ENCODE peak calls at places on chromosomes 2 and 18, in seven cellular contexts. Q is heart left ventricle, E is transverse colon, U is K562, B is stomach, F is uterus, S is ovary. X is an unnamed sample.

GRCh38 chr2:240502059-240502429 is 55.7 kb downstream of the ANKMY1 start:
- DNase-seq in F (no peak), E (no peak), Q (no peak), U (no peak), S (no peak), B (peak), X (no peak)

GRCh38 chr2:24507511-24507910 is 16.5 kb downstream of the NCOA1 start:
- DNase-seq in S (no peak), Q (no peak), F (no peak), E (no peak), U (no peak), B (no peak), X (no peak)

GRCh38 chr18:67651438-67651837 is 134.9 kb upstream of the DSEL start:
- DNase-seq in S (no peak), B (no peak), U (no peak), E (no peak), F (no peak), Q (no peak), X (no peak)

GRCh38 chr2:88053301-88053700 is 2.3 kb downstream of the KRCC1 start:
- DNase-seq in B (no peak), U (no peak), F (peak), E (no peak), Q (no peak), S (no peak), X (no peak)

GRCh38 chr18:23825978-23826405 is 136.7 kb downstream of the LAMA3 start:
- DNase-seq in U (no peak), B (no peak), Q (peak), S (peak), E (peak), F (peak), X (no peak)

GRCh38 chr2:215958231-215958630 is 55.1 kb downstream of the MREG start:
- DNase-seq in F (no peak), Q (no peak), E (no peak), S (no peak), B (no peak), U (no peak), X (no peak)

GRCh38 chr2:165905269-165905668 is 48.3 kb downstream of the TTC21B start:
- DNase-seq in S (no peak), F (no peak), U (no peak), B (no peak), E (no peak), Q (no peak), X (no peak)

GRCh38 chr2:174198846-174199564 is 49.3 kb downstream of the OLA1 start:
- DNase-seq in S (no peak), Q (no peak), E (no peak), U (no peak), F (no peak), B (no peak), X (no peak)

GRCh38 chr2:207734264-207734635 is 22.8 kb downstream of the CCNYL1 start:
- DNase-seq in U (peak), S (no peak), B (no peak), E (no peak), Q (no peak), F (no peak), X (no peak)

GRCh38 chr2:181818036-181818680 is 73.4 kb upstream of the ITPRID2 start:
- DNase-seq in E (no peak), S (no peak), Q (no peak), F (no peak), U (no peak), B (no peak), X (no peak)

GRCh38 chr2:181810823-181811695 is 80.5 kb upstream of the ITPRID2 start:
- DNase-seq in E (peak), U (peak), S (no peak), B (peak), Q (peak), F (peak), X (peak)

GRCh38 chr2:181818826-181819225 is 72.7 kb upstream of the ITPRID2 start:
- DNase-seq in F (no peak), E (no peak), B (no peak), Q (no peak), U (no peak), S (no peak), X (no peak)

GRCh38 chr2:181812106-181812745 is 79.3 kb upstream of the ITPRID2 start:
- DNase-seq in Q (no peak), B (no peak), E (no peak), F (no peak), U (no peak), S (no peak), X (no peak)

DNA sequence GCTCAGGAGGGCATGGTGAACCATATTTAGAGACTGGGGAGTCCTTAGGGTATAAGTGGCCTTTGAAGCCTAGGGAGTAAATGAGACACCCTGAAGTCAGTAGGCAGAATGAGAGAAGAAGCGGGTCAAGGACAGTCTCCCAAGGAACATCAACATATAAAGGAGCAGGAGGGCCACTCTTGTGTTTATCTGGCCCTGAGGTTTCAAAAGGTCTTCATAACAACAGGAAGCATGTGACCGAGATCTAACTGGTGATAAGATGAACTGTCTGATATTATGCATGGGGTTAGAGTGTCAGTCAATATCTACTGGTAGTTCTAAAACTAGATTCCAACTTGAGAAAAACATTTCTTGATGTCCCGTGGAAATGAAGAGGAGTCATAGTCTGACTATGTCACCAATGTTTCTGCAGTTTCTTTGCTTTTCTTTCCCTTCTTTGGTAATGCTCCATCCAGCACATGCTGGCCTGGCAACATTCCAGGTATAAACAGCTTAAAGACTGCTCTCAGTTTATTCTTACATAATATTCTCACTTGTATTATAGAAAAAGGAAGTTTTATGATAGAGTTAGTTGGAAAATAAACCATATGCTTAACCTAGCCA is 77.5 kb upstream of the ITPRID2 start:
- DNase-seq in B (no peak), F (no peak), U (no peak), S (no peak), E (peak), Q (no peak), X (no peak)
- TF ChIP-seq POLR2A in B (no peak), F (no peak), U (no peak), S (no peak), E (no peak), Q (no peak), X (no peak)

GRCh38 chr2:233059797-233060499 is at the start of gene INPP5D:
- DNase-seq in E (peak), S (no peak), Q (peak), F (no peak), B (peak), U (peak), X (no peak)
- TF ChIP-seq POLR2A in E (peak), S (no peak), Q (no peak), F (no peak), B (no peak), U (no peak), X (no peak)

GRCh38 chr2:197804049-197804757 is at the start of gene PLCL1:
- DNase-seq in B (peak), S (peak), E (peak), Q (peak), U (peak), F (peak), X (peak)
- TF ChIP-seq POLR2A in B (no peak), S (no peak), E (no peak), Q (peak), U (peak), F (peak), X (no peak)

DNA sequence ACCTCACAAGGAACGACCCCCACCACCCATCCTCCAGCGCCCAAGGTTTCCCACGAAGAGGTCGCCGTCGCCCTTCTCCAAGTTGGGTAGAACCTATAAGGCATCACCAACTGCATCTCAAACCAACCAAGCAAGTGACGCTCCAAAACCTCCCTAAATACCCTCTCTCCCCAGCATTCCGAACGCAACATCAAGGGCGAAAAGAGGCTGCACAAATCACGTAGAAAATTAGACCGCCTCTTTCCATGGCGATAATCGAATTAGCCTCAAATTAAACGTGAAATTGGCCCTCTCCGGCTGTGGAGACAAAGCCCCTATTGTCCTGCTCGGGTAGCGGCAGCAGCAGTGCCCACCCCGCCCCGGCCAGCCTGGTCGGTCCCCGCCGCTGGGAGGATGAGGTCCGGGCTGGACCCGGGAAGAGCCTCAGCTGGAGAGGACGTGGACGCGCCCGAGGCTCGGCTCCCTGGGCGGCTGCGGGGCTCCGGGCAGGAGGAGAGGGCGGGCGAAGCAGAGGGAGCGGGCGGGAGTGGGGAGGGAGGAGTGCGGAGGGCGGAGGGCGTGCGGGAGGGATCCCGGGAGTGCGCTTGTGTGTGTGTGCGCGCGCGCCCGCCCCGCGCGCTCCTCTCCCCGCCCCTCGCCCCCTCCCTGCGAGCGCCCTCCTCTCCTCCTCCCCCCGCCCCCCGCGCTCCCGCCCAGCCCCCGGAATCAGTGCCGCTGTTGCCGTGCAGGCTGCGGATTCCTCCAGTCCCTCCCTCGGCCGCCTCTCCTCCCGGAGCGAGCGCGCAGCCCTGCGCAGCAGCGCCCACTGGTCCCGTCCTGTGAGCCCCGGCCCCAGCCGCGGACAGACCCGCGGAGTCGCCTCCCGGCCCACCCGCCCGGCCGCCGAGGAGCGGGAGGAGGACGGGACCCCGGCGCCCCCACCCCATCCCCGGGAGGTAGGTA is at the start of gene SPTBN1:
- DNase-seq in F (peak), Q (peak), B (peak), U (peak), E (peak), S (peak), X (peak)
- TF ChIP-seq POLR2A in F (peak), Q (no peak), B (no peak), U (no peak), E (peak), S (peak), X (peak)

DNA sequence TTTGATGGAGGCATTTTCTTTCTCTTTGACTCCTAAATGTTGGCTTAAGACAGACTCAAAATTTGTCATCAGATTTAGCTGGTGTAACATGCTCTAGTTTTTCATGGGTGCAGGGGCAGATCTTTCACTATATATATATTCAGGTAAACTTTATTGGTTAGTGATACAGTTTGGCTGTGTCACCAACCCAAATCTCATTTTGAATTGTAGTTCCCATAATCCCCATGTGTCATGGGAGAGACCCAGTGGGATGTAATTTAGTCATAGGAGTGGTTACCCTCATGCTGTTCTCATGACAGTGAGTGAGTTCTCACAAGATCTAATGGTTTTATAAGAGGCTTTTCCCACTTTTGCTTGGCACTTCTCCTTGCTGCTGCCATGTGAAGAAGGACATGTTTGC is 18.6 kb upstream of the GLS start:
- DNase-seq in U (no peak), S (no peak), B (no peak), F (no peak), Q (no peak), E (no peak), X (no peak)
- TF ChIP-seq POLR2A in U (no peak), S (no peak), B (no peak), F (no peak), Q (no peak), E (no peak), X (no peak)

DNA sequence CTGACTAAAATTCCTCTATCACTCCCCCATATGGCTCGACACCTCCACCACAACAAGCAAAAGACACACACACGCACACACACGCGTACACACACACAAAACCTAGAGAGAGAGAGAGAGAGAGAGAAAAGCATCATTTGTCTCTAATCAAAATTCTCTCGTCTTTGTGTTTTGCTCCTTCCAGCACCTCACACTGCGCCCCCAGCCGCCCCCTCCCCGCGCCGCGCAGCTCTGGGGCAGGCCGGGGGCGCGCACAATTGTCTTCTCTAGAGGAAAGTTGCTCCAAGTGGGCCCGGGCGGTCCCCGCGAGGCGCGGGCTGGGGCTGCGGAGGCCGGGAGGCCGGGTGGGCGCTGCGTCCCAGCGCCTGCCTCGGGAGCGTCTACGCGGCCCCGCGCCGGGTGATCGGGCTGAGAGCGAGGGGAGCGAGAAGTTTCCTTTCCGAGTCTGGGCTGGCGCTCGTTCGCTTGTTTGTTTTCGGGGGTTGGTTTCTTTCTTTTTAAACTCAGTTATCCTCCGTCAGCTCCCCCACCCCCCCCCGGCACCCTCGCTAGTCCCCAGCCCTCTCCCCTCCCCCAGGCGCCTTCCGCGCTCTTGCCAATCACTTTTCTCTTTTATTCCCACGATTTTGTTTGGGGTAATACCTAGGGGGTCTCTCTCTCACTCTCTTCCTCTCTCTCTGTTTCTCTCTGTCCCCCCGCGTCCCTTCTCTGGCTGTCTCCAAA is 4.1 kb downstream of the ZEB2 start:
- DNase-seq in S (peak), B (no peak), U (peak), Q (peak), F (peak), E (peak), X (no peak)
- TF ChIP-seq POLR2A in S (no peak), B (no peak), U (peak), Q (no peak), F (peak), E (no peak), X (no peak)

X was measured in H54.